ENCODE peak calls at places on chromosomes 6 and 20, in seven cellular contexts. K, Q, Y, U, J, N and B are unnamed samples.

GRCh38 chr6:107488875-107489635 is 862 bp upstream of the SOBP start:
- DNase-seq in K (no peak), Q (peak; percentile 26), Y (no peak), U (peak; percentile 32), J (peak; percentile 25), N (no peak), B (peak; percentile 51)

GRCh38 chr20:63520939-63521601 is 505 bp downstream of the PPDPF start:
- DNase-seq in K (no peak), Q (peak; percentile 51), Y (peak; percentile 62), U (peak; percentile 69), J (no peak), N (no peak), B (peak; percentile 94)

GRCh38 chr6:56403663-56404200 is 156.4 kb upstream of the COL21A1 start:
- DNase-seq in K (no peak), Q (no peak), Y (no peak), U (no peak), J (no peak), N (no peak), B (no peak)

GRCh38 chr20:16062661-16063591 is 510.3 kb downstream of the KIF16B start:
- DNase-seq in K (peak; percentile 10), Q (no peak), Y (peak; percentile 15), U (no peak), J (no peak), N (no peak), B (no peak)

GRCh38 chr6:104973404-104973803 is 16.5 kb downstream of the LIN28B start:
- DNase-seq in K (no peak), Q (no peak), Y (no peak), U (no peak), J (no peak), N (no peak), B (no peak)

GRCh38 chr6:129183681-129184216 is 300.8 kb downstream of the LAMA2 start:
- DNase-seq in K (no peak), Q (no peak), Y (no peak), U (no peak), J (no peak), N (peak; percentile 29), B (no peak)

GRCh38 chr20:35575958-35576357 is 34.1 kb downstream of the ERGIC3 start:
- DNase-seq in K (no peak), Q (no peak), Y (no peak), U (no peak), J (no peak), N (no peak), B (no peak)

GRCh38 chr6:10589429-10589727 is 68.2 kb downstream of the GCNT2 start:
- DNase-seq in K (no peak), Q (no peak), Y (no peak), U (no peak), J (no peak), N (no peak), B (no peak)

GRCh38 chr20:24702501-24703283 is 233.3 kb downstream of the SYNDIG1 start:
- DNase-seq in K (no peak), Q (no peak), Y (no peak), U (no peak), J (no peak), N (no peak), B (no peak)

GRCh38 chr6:138005846-138006245 is 101.4 kb downstream of the PERP start:
- DNase-seq in K (no peak), Q (no peak), Y (no peak), U (no peak), J (no peak), N (no peak), B (peak; percentile 31)

GRCh38 chr20:57768519-57768918 is 58.7 kb upstream of the PMEPA1 start:
- DNase-seq in K (no peak), Q (no peak), Y (no peak), U (no peak), J (no peak), N (no peak), B (no peak)

GRCh38 chr20:24636626-24637025 is 167.2 kb downstream of the SYNDIG1 start:
- DNase-seq in K (no peak), Q (no peak), Y (no peak), U (no peak), J (no peak), N (no peak), B (no peak)

GRCh38 chr6:32102255-32102654 is 6.9 kb downstream of the TNXB start:
- DNase-seq in K (no peak), Q (no peak), Y (no peak), U (no peak), J (no peak), N (no peak), B (no peak)

GRCh38 chr6:32095338-32096086 is 13.6 kb downstream of the TNXB start:
- DNase-seq in K (no peak), Q (no peak), Y (no peak), U (no peak), J (no peak), N (no peak), B (no peak)

GRCh38 chr6:32092760-32093497 is 16.2 kb downstream of the TNXB start:
- DNase-seq in K (peak; percentile 74), Q (no peak), Y (peak; percentile 78), U (peak; percentile 34), J (peak; percentile 43), N (no peak), B (no peak)

GRCh38 chr6:32096087-32096393 is 13.1 kb downstream of the TNXB start:
- DNase-seq in K (no peak), Q (no peak), Y (no peak), U (no peak), J (no peak), N (no peak), B (no peak)

DNA sequence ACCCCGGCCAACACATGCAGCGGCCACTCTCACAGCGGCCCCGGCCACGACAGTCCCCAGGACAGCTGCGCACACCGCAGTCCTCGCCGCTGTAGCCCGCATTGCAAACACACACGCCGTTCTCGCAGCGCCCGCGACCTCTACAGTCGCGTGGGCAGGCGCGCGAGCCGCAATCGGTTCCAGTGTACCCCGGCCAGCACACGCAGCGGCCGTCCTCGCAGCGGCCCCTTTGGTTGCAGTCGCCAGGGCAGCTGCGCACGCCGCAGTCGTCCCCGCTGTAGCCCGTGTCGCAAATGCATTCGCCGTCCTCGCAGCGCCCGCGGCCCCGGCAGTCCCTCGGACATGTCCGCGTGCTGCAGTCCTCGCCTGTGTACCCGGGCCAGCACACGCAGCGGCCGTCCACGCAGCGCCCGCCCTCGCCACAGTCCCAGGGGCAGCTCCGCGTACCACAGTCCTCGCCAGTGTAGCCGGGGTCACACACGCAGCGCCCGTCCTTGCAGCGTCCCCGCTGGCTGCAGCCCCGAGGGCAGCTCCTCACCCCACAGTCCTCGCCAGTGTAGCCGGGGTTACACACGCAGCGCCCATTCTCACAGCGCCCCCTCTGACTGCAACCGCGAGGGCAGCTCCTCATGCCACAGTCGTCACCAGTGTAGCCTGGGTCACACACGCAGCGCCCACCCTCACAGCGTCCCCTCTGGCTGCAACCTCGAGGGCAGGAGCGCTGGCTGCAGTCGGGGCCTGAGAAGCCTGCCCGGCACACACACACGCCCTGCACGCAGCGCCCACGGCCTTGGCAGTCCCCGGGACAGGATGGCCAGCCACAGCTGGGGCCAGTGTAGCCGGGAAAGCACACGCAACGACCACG is 12.5 kb downstream of the TNXB start:
- DNase-seq in K (no peak), Q (no peak), Y (no peak), U (no peak), J (no peak), N (no peak), B (no peak)
- TF ChIP-seq CTCF in K (peak; percentile 3), Q (no peak), Y (no peak), U (no peak), J (no peak), N (no peak), B (no peak)

GRCh38 chr6:149190228-149190831 is 127.2 kb upstream of the TAB2 start:
- DNase-seq in K (no peak), Q (no peak), Y (no peak), U (peak; percentile 17), J (no peak), N (no peak), B (no peak)
- TF ChIP-seq CTCF in K (no peak), Q (no peak), Y (no peak), U (no peak), J (no peak), N (no peak), B (peak; percentile 54)

GRCh38 chr20:59723607-59724456 is 119.5 kb downstream of the PHACTR3 start:
- DNase-seq in K (no peak), Q (no peak), Y (peak; percentile 63), U (no peak), J (no peak), N (no peak), B (no peak)

GRCh38 chr20:59726196-59726595 is 121.9 kb downstream of the PHACTR3 start:
- DNase-seq in K (no peak), Q (no peak), Y (no peak), U (no peak), J (no peak), N (no peak), B (no peak)

GRCh38 chr20:59724457-59725366 is 120.4 kb downstream of the PHACTR3 start:
- DNase-seq in K (no peak), Q (no peak), Y (no peak), U (no peak), J (no peak), N (no peak), B (no peak)

GRCh38 chr20:59723108-59723500 is 118.8 kb downstream of the PHACTR3 start:
- DNase-seq in K (no peak), Q (no peak), Y (peak; percentile 7), U (no peak), J (no peak), N (no peak), B (no peak)

DNA sequence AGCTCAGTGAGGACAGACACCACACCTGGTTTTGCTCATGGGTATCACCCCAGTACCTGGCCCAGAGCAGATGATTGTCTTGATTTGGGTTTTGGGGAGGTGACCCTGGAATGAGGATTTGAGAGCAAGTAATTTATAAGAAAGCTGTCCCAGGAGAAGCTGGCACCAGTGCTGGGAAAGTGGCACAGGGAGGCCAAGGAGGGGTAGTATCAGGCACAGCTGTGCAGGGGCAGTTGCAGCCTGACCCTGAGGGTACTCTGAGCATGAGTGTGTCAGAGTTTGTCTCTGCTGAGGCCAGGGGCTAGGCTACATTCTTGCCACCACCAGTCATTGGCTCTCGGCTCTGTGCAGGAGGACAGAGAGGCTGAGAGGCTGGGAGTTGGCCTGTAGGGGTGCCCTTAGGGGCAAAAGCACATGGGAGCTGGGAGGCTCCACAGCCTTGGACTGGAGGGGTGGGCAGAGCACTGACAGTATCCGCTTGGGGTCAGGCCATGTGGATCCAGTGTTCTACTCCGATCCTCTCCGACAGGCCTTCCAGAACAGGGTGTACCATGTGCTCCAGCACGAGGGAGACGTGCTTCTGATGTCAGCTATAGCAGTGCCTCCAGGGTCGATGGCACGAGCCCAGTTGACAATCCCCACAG is 121.3 kb downstream of the PHACTR3 start:
- DNase-seq in K (no peak), Q (no peak), Y (no peak), U (no peak), J (no peak), N (no peak), B (no peak)
- TF ChIP-seq CTCF in K (no peak), Q (no peak), Y (no peak), U (no peak), J (no peak), N (no peak), B (no peak)

DNA sequence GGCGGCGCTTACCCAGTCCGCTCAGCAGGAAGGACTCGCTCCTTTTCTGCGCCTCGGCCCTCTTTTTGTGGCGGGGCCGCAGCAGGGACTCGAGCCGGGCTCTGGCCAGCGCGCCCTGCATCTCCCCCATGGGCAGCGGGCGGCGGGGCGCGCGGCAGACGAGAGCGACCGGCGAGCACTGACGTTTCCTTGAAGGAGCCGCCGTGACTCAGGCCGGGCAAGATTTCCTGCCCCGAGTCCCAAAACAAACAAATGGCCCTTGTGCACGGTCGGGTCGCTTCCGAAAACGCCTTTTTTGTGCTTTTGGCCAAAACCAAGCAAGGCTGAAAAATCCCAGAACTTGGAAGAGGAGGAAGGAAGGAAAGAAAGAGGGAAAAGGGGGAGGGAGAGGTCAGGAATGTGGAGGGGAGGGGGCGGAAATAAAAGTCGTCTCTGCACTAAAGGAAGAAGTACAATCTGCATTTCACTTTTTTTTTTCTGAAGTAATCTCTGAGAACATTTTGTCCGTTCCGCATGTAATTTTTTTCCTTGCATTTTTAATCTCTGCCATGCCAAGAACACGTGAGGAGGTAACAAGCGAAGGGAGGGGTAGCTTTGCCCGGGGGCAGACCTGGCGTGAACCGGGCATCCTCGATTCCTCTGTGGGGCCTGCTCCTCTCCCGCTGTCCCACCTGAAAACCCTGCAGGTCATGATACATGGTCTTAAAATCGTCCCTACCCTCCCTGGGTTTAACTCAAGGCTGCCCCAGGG is 123.3 kb upstream of the SLC2A12 start:
- DNase-seq in K (no peak), Q (no peak), Y (peak; percentile 71), U (peak; percentile 70), J (peak; percentile 65), N (no peak), B (peak; percentile 50)
- TF ChIP-seq CTCF in K (no peak), Q (no peak), Y (no peak), U (no peak), J (no peak), N (no peak), B (no peak)